ENCODE peak calls at places on chromosomes 6 and 20, in ten cellular contexts. One of them, this sample, is unnamed.

GRCh38 chr20:5061209-5061608 is 58.5 kb downstream of the PCNA start:
- DNase-seq in immature natural killer cell: no peak
- DNase-seq in stimulated activated CD4-positive, alpha-beta T cell treated with anti-CD3 and anti-CD28 coated beads, Interleukin-2, amount 100 ng/mL, for 48 hours: no peak
- DNase-seq in AG09309: no peak
- DNase-seq in RPMI8226: peak
- DNase-seq in astrocyte: peak
- DNase-seq in amygdala: no peak
- DNase-seq in dorsolateral prefrontal cortex: no peak
- DNase-seq in fibroblast of lung: no peak
- DNase-seq in lung microvascular endothelial cell: no peak
- DNase-seq in this sample: no peak

GRCh38 chr20:17536944-17537444 is 5.8 kb upstream of the BFSP1 start:
- DNase-seq in immature natural killer cell: peak
- DNase-seq in stimulated activated CD4-positive, alpha-beta T cell treated with anti-CD3 and anti-CD28 coated beads, Interleukin-2, amount 100 ng/mL, for 48 hours: peak
- DNase-seq in AG09309: no peak
- DNase-seq in RPMI8226: peak
- DNase-seq in astrocyte: peak
- DNase-seq in amygdala: no peak
- DNase-seq in dorsolateral prefrontal cortex: peak
- DNase-seq in fibroblast of lung: peak
- DNase-seq in lung microvascular endothelial cell: peak
- DNase-seq in this sample: peak

GRCh38 chr20:23200914-23201313 is 114.8 kb upstream of the CD93 start:
- DNase-seq in immature natural killer cell: peak
- DNase-seq in stimulated activated CD4-positive, alpha-beta T cell treated with anti-CD3 and anti-CD28 coated beads, Interleukin-2, amount 100 ng/mL, for 48 hours: no peak
- DNase-seq in AG09309: no peak
- DNase-seq in RPMI8226: peak
- DNase-seq in astrocyte: peak
- DNase-seq in amygdala: no peak
- DNase-seq in dorsolateral prefrontal cortex: no peak
- DNase-seq in fibroblast of lung: peak
- DNase-seq in lung microvascular endothelial cell: peak
- DNase-seq in this sample: peak

GRCh38 chr20:48286571-48287551 is 501.6 kb upstream of the SULF2 start:
- DNase-seq in immature natural killer cell: no peak
- DNase-seq in stimulated activated CD4-positive, alpha-beta T cell treated with anti-CD3 and anti-CD28 coated beads, Interleukin-2, amount 100 ng/mL, for 48 hours: no peak
- DNase-seq in AG09309: no peak
- DNase-seq in RPMI8226: no peak
- DNase-seq in astrocyte: no peak
- DNase-seq in amygdala: no peak
- DNase-seq in dorsolateral prefrontal cortex: peak
- DNase-seq in fibroblast of lung: no peak
- DNase-seq in lung microvascular endothelial cell: peak
- DNase-seq in this sample: no peak

GRCh38 chr20:10349118-10349517 is 84.9 kb downstream of the MKKS start:
- DNase-seq in immature natural killer cell: no peak
- DNase-seq in stimulated activated CD4-positive, alpha-beta T cell treated with anti-CD3 and anti-CD28 coated beads, Interleukin-2, amount 100 ng/mL, for 48 hours: no peak
- DNase-seq in AG09309: no peak
- DNase-seq in RPMI8226: no peak
- DNase-seq in astrocyte: no peak
- DNase-seq in amygdala: no peak
- DNase-seq in dorsolateral prefrontal cortex: no peak
- DNase-seq in fibroblast of lung: no peak
- DNase-seq in lung microvascular endothelial cell: no peak
- DNase-seq in this sample: no peak

GRCh38 chr20:62925420-62926228 is 681 bp downstream of the DIDO1 start:
- DNase-seq in immature natural killer cell: peak
- DNase-seq in stimulated activated CD4-positive, alpha-beta T cell treated with anti-CD3 and anti-CD28 coated beads, Interleukin-2, amount 100 ng/mL, for 48 hours: no peak
- DNase-seq in AG09309: no peak
- DNase-seq in RPMI8226: peak
- DNase-seq in astrocyte: no peak
- DNase-seq in amygdala: no peak
- DNase-seq in dorsolateral prefrontal cortex: no peak
- DNase-seq in fibroblast of lung: peak
- DNase-seq in lung microvascular endothelial cell: peak
- DNase-seq in this sample: peak

GRCh38 chr20:35305682-35306556 is 13.7 kb upstream of the FAM83C start:
- DNase-seq in immature natural killer cell: no peak
- DNase-seq in stimulated activated CD4-positive, alpha-beta T cell treated with anti-CD3 and anti-CD28 coated beads, Interleukin-2, amount 100 ng/mL, for 48 hours: peak
- DNase-seq in AG09309: peak
- DNase-seq in RPMI8226: no peak
- DNase-seq in astrocyte: peak
- DNase-seq in amygdala: no peak
- DNase-seq in dorsolateral prefrontal cortex: peak
- DNase-seq in fibroblast of lung: peak
- DNase-seq in lung microvascular endothelial cell: peak
- DNase-seq in this sample: peak

GRCh38 chr6:63709148-63709547 is 73.5 kb downstream of the PHF3 start:
- DNase-seq in immature natural killer cell: no peak
- DNase-seq in stimulated activated CD4-positive, alpha-beta T cell treated with anti-CD3 and anti-CD28 coated beads, Interleukin-2, amount 100 ng/mL, for 48 hours: no peak
- DNase-seq in AG09309: no peak
- DNase-seq in RPMI8226: no peak
- DNase-seq in astrocyte: no peak
- DNase-seq in amygdala: no peak
- DNase-seq in dorsolateral prefrontal cortex: no peak
- DNase-seq in fibroblast of lung: no peak
- DNase-seq in lung microvascular endothelial cell: no peak
- DNase-seq in this sample: no peak

GRCh38 chr6:139698526-139699182 is 324.2 kb upstream of the CITED2 start:
- DNase-seq in immature natural killer cell: no peak
- DNase-seq in stimulated activated CD4-positive, alpha-beta T cell treated with anti-CD3 and anti-CD28 coated beads, Interleukin-2, amount 100 ng/mL, for 48 hours: no peak
- DNase-seq in AG09309: no peak
- DNase-seq in RPMI8226: no peak
- DNase-seq in astrocyte: no peak
- DNase-seq in amygdala: no peak
- DNase-seq in dorsolateral prefrontal cortex: no peak
- DNase-seq in fibroblast of lung: peak
- DNase-seq in lung microvascular endothelial cell: no peak
- DNase-seq in this sample: no peak

GRCh38 chr6:65450451-65450850 is 256.6 kb downstream of the EYS start:
- DNase-seq in immature natural killer cell: no peak
- DNase-seq in stimulated activated CD4-positive, alpha-beta T cell treated with anti-CD3 and anti-CD28 coated beads, Interleukin-2, amount 100 ng/mL, for 48 hours: no peak
- DNase-seq in AG09309: no peak
- DNase-seq in RPMI8226: no peak
- DNase-seq in astrocyte: no peak
- DNase-seq in amygdala: no peak
- DNase-seq in dorsolateral prefrontal cortex: no peak
- DNase-seq in fibroblast of lung: no peak
- DNase-seq in lung microvascular endothelial cell: no peak
- DNase-seq in this sample: no peak

GRCh38 chr6:128161839-128162238 is 261.0 kb upstream of the THEMIS start:
- DNase-seq in immature natural killer cell: no peak
- DNase-seq in stimulated activated CD4-positive, alpha-beta T cell treated with anti-CD3 and anti-CD28 coated beads, Interleukin-2, amount 100 ng/mL, for 48 hours: no peak
- DNase-seq in AG09309: no peak
- DNase-seq in RPMI8226: no peak
- DNase-seq in astrocyte: no peak
- DNase-seq in amygdala: no peak
- DNase-seq in dorsolateral prefrontal cortex: no peak
- DNase-seq in fibroblast of lung: no peak
- DNase-seq in lung microvascular endothelial cell: no peak
- DNase-seq in this sample: peak

GRCh38 chr6:87341899-87342298 is 2.7 kb upstream of the C6orf163 start:
- DNase-seq in immature natural killer cell: no peak
- DNase-seq in stimulated activated CD4-positive, alpha-beta T cell treated with anti-CD3 and anti-CD28 coated beads, Interleukin-2, amount 100 ng/mL, for 48 hours: no peak
- DNase-seq in AG09309: no peak
- DNase-seq in RPMI8226: no peak
- DNase-seq in astrocyte: no peak
- DNase-seq in amygdala: no peak
- DNase-seq in dorsolateral prefrontal cortex: no peak
- DNase-seq in fibroblast of lung: no peak
- DNase-seq in lung microvascular endothelial cell: no peak
- DNase-seq in this sample: no peak

GRCh38 chr20:8361008-8361652 is 229.1 kb downstream of the PLCB1 start:
- DNase-seq in immature natural killer cell: no peak
- DNase-seq in stimulated activated CD4-positive, alpha-beta T cell treated with anti-CD3 and anti-CD28 coated beads, Interleukin-2, amount 100 ng/mL, for 48 hours: no peak
- DNase-seq in AG09309: no peak
- DNase-seq in RPMI8226: no peak
- DNase-seq in astrocyte: peak
- DNase-seq in amygdala: no peak
- DNase-seq in dorsolateral prefrontal cortex: peak
- DNase-seq in fibroblast of lung: peak
- DNase-seq in lung microvascular endothelial cell: peak
- DNase-seq in this sample: peak

GRCh38 chr20:15600565-15600964 is 972.7 kb downstream of the KIF16B start:
- DNase-seq in immature natural killer cell: no peak
- DNase-seq in stimulated activated CD4-positive, alpha-beta T cell treated with anti-CD3 and anti-CD28 coated beads, Interleukin-2, amount 100 ng/mL, for 48 hours: no peak
- DNase-seq in AG09309: no peak
- DNase-seq in RPMI8226: no peak
- DNase-seq in astrocyte: no peak
- DNase-seq in amygdala: no peak
- DNase-seq in dorsolateral prefrontal cortex: no peak
- DNase-seq in fibroblast of lung: no peak
- DNase-seq in lung microvascular endothelial cell: no peak
- DNase-seq in this sample: no peak

GRCh38 chr20:31934968-31935764 is 16.7 kb downstream of the PDRG1 start:
- DNase-seq in immature natural killer cell: no peak
- DNase-seq in stimulated activated CD4-positive, alpha-beta T cell treated with anti-CD3 and anti-CD28 coated beads, Interleukin-2, amount 100 ng/mL, for 48 hours: no peak
- DNase-seq in AG09309: no peak
- DNase-seq in RPMI8226: no peak
- DNase-seq in astrocyte: no peak
- DNase-seq in amygdala: no peak
- DNase-seq in dorsolateral prefrontal cortex: no peak
- DNase-seq in fibroblast of lung: no peak
- DNase-seq in lung microvascular endothelial cell: peak
- DNase-seq in this sample: no peak

GRCh38 chr20:61387204-61387958 is 135.3 kb downstream of the CDH4 start:
- DNase-seq in immature natural killer cell: no peak
- DNase-seq in stimulated activated CD4-positive, alpha-beta T cell treated with anti-CD3 and anti-CD28 coated beads, Interleukin-2, amount 100 ng/mL, for 48 hours: no peak
- DNase-seq in AG09309: no peak
- DNase-seq in RPMI8226: peak
- DNase-seq in astrocyte: peak
- DNase-seq in amygdala: no peak
- DNase-seq in dorsolateral prefrontal cortex: no peak
- DNase-seq in fibroblast of lung: peak
- DNase-seq in lung microvascular endothelial cell: no peak
- DNase-seq in this sample: peak

GRCh38 chr20:41697861-41698559 is 79.8 kb upstream of the CHD6 start:
- DNase-seq in immature natural killer cell: peak
- DNase-seq in stimulated activated CD4-positive, alpha-beta T cell treated with anti-CD3 and anti-CD28 coated beads, Interleukin-2, amount 100 ng/mL, for 48 hours: peak
- DNase-seq in AG09309: no peak
- DNase-seq in RPMI8226: peak
- DNase-seq in astrocyte: peak
- DNase-seq in amygdala: no peak
- DNase-seq in dorsolateral prefrontal cortex: no peak
- DNase-seq in fibroblast of lung: peak
- DNase-seq in lung microvascular endothelial cell: peak
- DNase-seq in this sample: peak

GRCh38 chr6:169831450-169832246 is 80.2 kb downstream of the ERMARD start:
- DNase-seq in immature natural killer cell: peak
- DNase-seq in stimulated activated CD4-positive, alpha-beta T cell treated with anti-CD3 and anti-CD28 coated beads, Interleukin-2, amount 100 ng/mL, for 48 hours: peak
- DNase-seq in AG09309: peak
- DNase-seq in RPMI8226: peak
- DNase-seq in astrocyte: peak
- DNase-seq in amygdala: peak
- DNase-seq in dorsolateral prefrontal cortex: peak
- DNase-seq in fibroblast of lung: peak
- DNase-seq in lung microvascular endothelial cell: peak
- DNase-seq in this sample: peak

GRCh38 chr6:107819976-107820551 is 4.0 kb downstream of the SCML4 start:
- DNase-seq in immature natural killer cell: no peak
- DNase-seq in stimulated activated CD4-positive, alpha-beta T cell treated with anti-CD3 and anti-CD28 coated beads, Interleukin-2, amount 100 ng/mL, for 48 hours: no peak
- DNase-seq in AG09309: no peak
- DNase-seq in RPMI8226: no peak
- DNase-seq in astrocyte: no peak
- DNase-seq in amygdala: no peak
- DNase-seq in dorsolateral prefrontal cortex: no peak
- DNase-seq in fibroblast of lung: no peak
- DNase-seq in lung microvascular endothelial cell: no peak
- DNase-seq in this sample: no peak

GRCh38 chr20:32189691-32190607 is 17.6 kb downstream of the PLAGL2 start:
- DNase-seq in immature natural killer cell: peak
- DNase-seq in stimulated activated CD4-positive, alpha-beta T cell treated with anti-CD3 and anti-CD28 coated beads, Interleukin-2, amount 100 ng/mL, for 48 hours: peak
- DNase-seq in AG09309: no peak
- DNase-seq in RPMI8226: no peak
- DNase-seq in astrocyte: peak
- DNase-seq in amygdala: peak
- DNase-seq in dorsolateral prefrontal cortex: peak
- DNase-seq in fibroblast of lung: peak
- DNase-seq in lung microvascular endothelial cell: no peak
- DNase-seq in this sample: peak

GRCh38 chr20:19277381-19277780 is 64.9 kb downstream of the SLC24A3 start:
- DNase-seq in immature natural killer cell: no peak
- DNase-seq in stimulated activated CD4-positive, alpha-beta T cell treated with anti-CD3 and anti-CD28 coated beads, Interleukin-2, amount 100 ng/mL, for 48 hours: no peak
- DNase-seq in AG09309: no peak
- DNase-seq in RPMI8226: no peak
- DNase-seq in astrocyte: no peak
- DNase-seq in amygdala: no peak
- DNase-seq in dorsolateral prefrontal cortex: no peak
- DNase-seq in fibroblast of lung: peak
- DNase-seq in lung microvascular endothelial cell: no peak
- DNase-seq in this sample: no peak

GRCh38 chr20:51562334-51563140 is 20.0 kb upstream of the NFATC2 start:
- DNase-seq in immature natural killer cell: no peak
- DNase-seq in stimulated activated CD4-positive, alpha-beta T cell treated with anti-CD3 and anti-CD28 coated beads, Interleukin-2, amount 100 ng/mL, for 48 hours: no peak
- DNase-seq in AG09309: peak
- DNase-seq in RPMI8226: no peak
- DNase-seq in astrocyte: peak
- DNase-seq in amygdala: peak
- DNase-seq in dorsolateral prefrontal cortex: peak
- DNase-seq in fibroblast of lung: peak
- DNase-seq in lung microvascular endothelial cell: peak
- DNase-seq in this sample: peak

GRCh38 chr6:33197431-33198048 is 2.9 kb downstream of the RXRB start:
- DNase-seq in immature natural killer cell: peak
- DNase-seq in stimulated activated CD4-positive, alpha-beta T cell treated with anti-CD3 and anti-CD28 coated beads, Interleukin-2, amount 100 ng/mL, for 48 hours: no peak
- DNase-seq in AG09309: peak
- DNase-seq in RPMI8226: peak
- DNase-seq in astrocyte: peak
- DNase-seq in amygdala: no peak
- DNase-seq in dorsolateral prefrontal cortex: peak
- DNase-seq in fibroblast of lung: peak
- DNase-seq in lung microvascular endothelial cell: peak
- DNase-seq in this sample: peak

GRCh38 chr6:47483853-47484546 is 6.4 kb downstream of the CD2AP start:
- DNase-seq in immature natural killer cell: no peak
- DNase-seq in stimulated activated CD4-positive, alpha-beta T cell treated with anti-CD3 and anti-CD28 coated beads, Interleukin-2, amount 100 ng/mL, for 48 hours: no peak
- DNase-seq in AG09309: peak
- DNase-seq in RPMI8226: no peak
- DNase-seq in astrocyte: peak
- DNase-seq in amygdala: no peak
- DNase-seq in dorsolateral prefrontal cortex: no peak
- DNase-seq in fibroblast of lung: peak
- DNase-seq in lung microvascular endothelial cell: no peak
- DNase-seq in this sample: no peak

GRCh38 chr20:46408281-46408731 is 1.9 kb upstream of the ELMO2 start:
- DNase-seq in immature natural killer cell: no peak
- DNase-seq in stimulated activated CD4-positive, alpha-beta T cell treated with anti-CD3 and anti-CD28 coated beads, Interleukin-2, amount 100 ng/mL, for 48 hours: no peak
- DNase-seq in AG09309: no peak
- DNase-seq in RPMI8226: no peak
- DNase-seq in astrocyte: no peak
- DNase-seq in amygdala: no peak
- DNase-seq in dorsolateral prefrontal cortex: no peak
- DNase-seq in fibroblast of lung: no peak
- DNase-seq in lung microvascular endothelial cell: no peak
- DNase-seq in this sample: no peak

GRCh38 chr20:47125553-47126373 is 230.7 kb downstream of the ZMYND8 start:
- DNase-seq in immature natural killer cell: no peak
- DNase-seq in stimulated activated CD4-positive, alpha-beta T cell treated with anti-CD3 and anti-CD28 coated beads, Interleukin-2, amount 100 ng/mL, for 48 hours: no peak
- DNase-seq in AG09309: no peak
- DNase-seq in RPMI8226: no peak
- DNase-seq in astrocyte: peak
- DNase-seq in amygdala: no peak
- DNase-seq in dorsolateral prefrontal cortex: no peak
- DNase-seq in fibroblast of lung: peak
- DNase-seq in lung microvascular endothelial cell: no peak
- DNase-seq in this sample: no peak